ENCODE peak calls at places on chromosomes 6 and 20, in ten cellular contexts. J is D341Med; G is posterior cingulate gyrus; K is DMS153; H is T-helper 1 cell; M is fibroblast of the aortic adventitia; P is SW 1271; I is Caco-2; B is T-helper 9 cell; Z is activated CD4-positive, alpha-beta T cell treated with anti-CD3 and anti-CD28 coated beads, Interleukin-2, amount 10 ng/mL, durations not matched to agents 24 days and 14 days. D is an unnamed sample.

GRCh38 chr6:81826785-81827184 is 74.3 kb upstream of the TENT5A start:
- DNase-seq in I (no peak), B (no peak), Z (no peak), G (no peak), M (no peak), J (no peak), H (no peak), K (no peak), P (no peak), D (no peak)

GRCh38 chr6:140101367-140101766 is 726.9 kb upstream of the CITED2 start:
- DNase-seq in Z (no peak), I (no peak), G (no peak), K (no peak), H (no peak), P (no peak), B (no peak), J (no peak), M (peak; percentile 11), D (no peak)

GRCh38 chr20:52572687-52573086 is 381.1 kb upstream of the ZFP64 start:
- DNase-seq in J (no peak), I (no peak), G (no peak), P (no peak), Z (no peak), H (no peak), B (no peak), K (no peak), M (no peak), D (no peak)

GRCh38 chr20:46396052-46396451 is 10.4 kb downstream of the ELMO2 start:
- DNase-seq in J (no peak), Z (no peak), M (no peak), I (no peak), H (no peak), B (no peak), K (no peak), G (no peak), P (no peak), D (no peak)

GRCh38 chr6:40509163-40509562 is 78.0 kb downstream of the LRFN2 start:
- DNase-seq in H (no peak), K (no peak), I (no peak), M (no peak), B (no peak), P (no peak), Z (peak; percentile 61), J (no peak), G (no peak), D (no peak)

GRCh38 chr6:33207569-33208088 is 671 bp upstream of the RING1 start:
- DNase-seq in Z (peak; percentile 74), I (peak; percentile 54), K (no peak), M (peak; percentile 44), H (no peak), P (no peak), J (peak; percentile 64), G (no peak), B (no peak), D (no peak)

GRCh38 chr6:87789198-87789899 is 87.3 kb upstream of the AKIRIN2 start:
- DNase-seq in Z (no peak), I (peak; percentile 34), J (no peak), M (peak; percentile 58), P (no peak), G (no peak), H (no peak), B (no peak), K (no peak), D (no peak)

GRCh38 chr6:136347847-136348246 is 58.2 kb upstream of the BCLAF1 start:
- DNase-seq in K (peak; percentile 59), J (no peak), Z (no peak), P (no peak), H (no peak), I (no peak), M (peak; percentile 29), G (no peak), B (no peak), D (no peak)

GRCh38 chr6:13641315-13641714 is 26.2 kb downstream of the NOL7 start:
- DNase-seq in Z (no peak), B (no peak), P (no peak), J (no peak), I (no peak), G (no peak), M (peak; percentile 69), K (no peak), H (no peak), D (no peak)

GRCh38 chr20:11182715-11183114 is 508.9 kb upstream of the JAG1 start:
- DNase-seq in B (no peak), G (no peak), I (no peak), Z (no peak), P (no peak), M (peak; percentile 38), H (no peak), K (no peak), J (no peak), D (no peak)

GRCh38 chr20:14523090-14523489 is 185.7 kb upstream of the FLRT3 start:
- DNase-seq in B (no peak), Z (no peak), M (no peak), I (peak; percentile 5), K (no peak), P (no peak), G (no peak), J (no peak), H (no peak), D (no peak)

GRCh38 chr20:62625921-62626547 is 16.3 kb upstream of the SLCO4A1 start:
- DNase-seq in M (no peak), G (no peak), Z (no peak), H (no peak), J (no peak), B (no peak), K (no peak), I (no peak), P (no peak), D (no peak)

GRCh38 chr6:44530209-44530909 is 142.9 kb downstream of the CDC5L start:
- DNase-seq in I (no peak), Z (no peak), J (no peak), P (no peak), K (no peak), H (no peak), M (no peak), B (no peak), G (no peak), D (no peak)

GRCh38 chr6:78551361-78551760 is 316.0 kb upstream of the IRAK1BP1 start:
- DNase-seq in I (no peak), M (no peak), P (no peak), Z (no peak), J (no peak), G (no peak), H (no peak), K (no peak), B (no peak), D (no peak)

GRCh38 chr6:142819603-142820335 is 125.2 kb downstream of the HIVEP2 start:
- DNase-seq in G (no peak), M (peak; percentile 56), H (no peak), J (no peak), K (peak; percentile 60), I (no peak), B (no peak), Z (peak; percentile 86), P (no peak), D (no peak)

GRCh38 chr20:39623584-39624234 is 661.6 kb downstream of the DHX35 start:
- DNase-seq in M (peak; percentile 2), K (no peak), B (no peak), Z (no peak), G (no peak), H (no peak), P (no peak), I (no peak), J (no peak), D (no peak)

GRCh38 chr6:169625376-169625775 is 76.5 kb downstream of the WDR27 start:
- DNase-seq in H (no peak), J (no peak), P (no peak), K (no peak), I (no peak), G (no peak), Z (no peak), M (no peak), B (no peak), D (no peak)

GRCh38 chr6:7108196-7108963 is 619 bp downstream of the RREB1 start:
- DNase-seq in P (peak; percentile 30), B (peak; percentile 31), J (peak; percentile 85), M (peak; percentile 47), K (no peak), G (no peak), H (peak; percentile 16), Z (peak; percentile 84), I (peak; percentile 62), D (no peak)

GRCh38 chr20:23270427-23270911 is 80.1 kb upstream of the NXT1 start:
- DNase-seq in G (no peak), P (no peak), Z (no peak), J (no peak), K (no peak), H (no peak), B (no peak), I (no peak), M (peak; percentile 75), D (no peak)

GRCh38 chr6:73719041-73719440 is 23.0 kb downstream of the CD109 start:
- DNase-seq in K (no peak), Z (no peak), I (no peak), G (no peak), H (no peak), M (no peak), B (no peak), P (no peak), J (no peak), D (no peak)

GRCh38 chr6:11307226-11307625 is 74.8 kb upstream of the NEDD9 start:
- DNase-seq in I (no peak), J (no peak), B (no peak), M (no peak), P (no peak), H (no peak), K (no peak), G (no peak), Z (no peak), D (no peak)

GRCh38 chr20:44212792-44213191 is 2.2 kb upstream of the OSER1 start:
- DNase-seq in M (peak; percentile 29), J (no peak), G (no peak), B (no peak), H (no peak), Z (no peak), K (no peak), I (no peak), P (no peak), D (no peak)

GRCh38 chr20:62011403-62011791 is 54.3 kb downstream of the TAF4 start:
- DNase-seq in H (no peak), B (no peak), K (no peak), G (no peak), I (no peak), Z (no peak), J (no peak), P (no peak), M (peak; percentile 4), D (no peak)

GRCh38 chr20:61115627-61116026 is 136.4 kb upstream of the CDH4 start:
- DNase-seq in P (no peak), K (peak; percentile 74), J (no peak), H (no peak), Z (no peak), B (no peak), G (no peak), M (no peak), I (no peak), D (no peak)

D was measured in NCI-H345.